ENCODE peak calls at places on chromosome 2, in five cellular contexts. C is H54, X is fibroblast of the conjunctiva, J is HCT116, G is dorsolateral prefrontal cortex. K is an unnamed sample.

GRCh38 chr2:29228276-29228675 is 113.1 kb downstream of the CLIP4 start:
- DNase-seq in X (no peak), J (no peak), C (no peak), G (no peak), K (no peak)

GRCh38 chr2:71798266-71799012 is 345.1 kb downstream of the DYSF start:
- DNase-seq in C (peak), J (peak), G (no peak), X (no peak), K (no peak)

GRCh38 chr2:128714861-128715312 is 396.2 kb upstream of the HS6ST1 start:
- DNase-seq in X (no peak), G (no peak), C (no peak), J (no peak), K (no peak)

GRCh38 chr2:236503583-236503982 is 66.0 kb upstream of the ACKR3 start:
- DNase-seq in G (no peak), J (no peak), X (no peak), C (no peak), K (no peak)

GRCh38 chr2:182445566-182445965 is 18.7 kb upstream of the PDE1A start:
- DNase-seq in G (no peak), C (no peak), J (no peak), X (no peak), K (no peak)

GRCh38 chr2:158457092-158457825 is 507 bp downstream of the PKP4 start:
- DNase-seq in J (no peak), C (peak), G (peak), X (no peak), K (no peak)

GRCh38 chr2:215052404-215052803 is 86.0 kb downstream of the ABCA12 start:
- DNase-seq in C (no peak), G (no peak), X (no peak), J (no peak), K (no peak)

GRCh38 chr2:198314559-198315153 is 510.3 kb downstream of the PLCL1 start:
- DNase-seq in C (no peak), J (peak), G (no peak), X (peak), K (peak)

GRCh38 chr2:10982931-10983701 is 71.4 kb downstream of the KCNF1 start:
- DNase-seq in C (no peak), G (peak), J (no peak), X (no peak), K (no peak)

GRCh38 chr2:132977812-132978529 is 308.0 kb upstream of the LYPD1 start:
- DNase-seq in J (no peak), C (no peak), G (no peak), X (no peak), K (no peak)

GRCh38 chr2:29895296-29895695 is 26.1 kb downstream of the ALK start:
- DNase-seq in X (no peak), J (no peak), G (no peak), C (no peak), K (no peak)

GRCh38 chr2:223187256-223187655 is 135.3 kb downstream of the KCNE4 start:
- DNase-seq in X (no peak), G (no peak), C (no peak), J (no peak), K (no peak)